ENCODE peak calls at places on chromosomes 4 and X, in six cellular contexts. X is mesenchymal stem cell, Z is IMR-90, G is neuronal stem cell, Q is H1, S is trophoblast cell. M is an unnamed sample.

GRCh38 chr4:86032476-86033022 is 327.3 kb downstream of the MAPK10 start:
- DNase-seq in Q (no peak), X (peak), Z (peak), S (peak), G (no peak), M (no peak)

GRCh38 chr4:154998284-154998683 is 210.2 kb upstream of the NPY2R start:
- DNase-seq in S (no peak), Q (no peak), Z (peak), X (no peak), G (no peak), M (no peak)

GRCh38 chr4:10656988-10657387 is 27.6 kb downstream of the CLNK start:
- DNase-seq in S (peak), X (peak), G (no peak), Q (no peak), Z (peak), M (no peak)

GRCh38 chr4:41709844-41710481 is 38.6 kb downstream of the PHOX2B start:
- DNase-seq in Q (no peak), Z (peak), S (peak), G (no peak), X (peak), M (no peak)

GRCh38 chr4:55980725-55981124 is 32.0 kb downstream of the CEP135 start:
- DNase-seq in Q (no peak), Z (no peak), G (no peak), S (no peak), X (no peak), M (no peak)

GRCh38 chr4:72340803-72341431 is 228.1 kb downstream of the ADAMTS3 start:
- DNase-seq in Z (peak), Q (no peak), G (no peak), S (no peak), X (no peak), M (no peak)

GRCh38 chr4:119035941-119036737 is 99.5 kb upstream of the MYOZ2 start:
- DNase-seq in S (peak), X (no peak), Z (peak), G (no peak), Q (no peak), M (no peak)

GRCh38 chr4:47557255-47557654 is 72.2 kb downstream of the ATP10D start:
- DNase-seq in Z (no peak), Q (no peak), G (no peak), S (no peak), X (no peak), M (no peak)

GRCh38 chrX:110032534-110033161 is 29.7 kb downstream of the TMEM164 start:
- DNase-seq in G (no peak), Z (no peak), S (no peak), X (no peak), Q (no peak), M (no peak)

DNA sequence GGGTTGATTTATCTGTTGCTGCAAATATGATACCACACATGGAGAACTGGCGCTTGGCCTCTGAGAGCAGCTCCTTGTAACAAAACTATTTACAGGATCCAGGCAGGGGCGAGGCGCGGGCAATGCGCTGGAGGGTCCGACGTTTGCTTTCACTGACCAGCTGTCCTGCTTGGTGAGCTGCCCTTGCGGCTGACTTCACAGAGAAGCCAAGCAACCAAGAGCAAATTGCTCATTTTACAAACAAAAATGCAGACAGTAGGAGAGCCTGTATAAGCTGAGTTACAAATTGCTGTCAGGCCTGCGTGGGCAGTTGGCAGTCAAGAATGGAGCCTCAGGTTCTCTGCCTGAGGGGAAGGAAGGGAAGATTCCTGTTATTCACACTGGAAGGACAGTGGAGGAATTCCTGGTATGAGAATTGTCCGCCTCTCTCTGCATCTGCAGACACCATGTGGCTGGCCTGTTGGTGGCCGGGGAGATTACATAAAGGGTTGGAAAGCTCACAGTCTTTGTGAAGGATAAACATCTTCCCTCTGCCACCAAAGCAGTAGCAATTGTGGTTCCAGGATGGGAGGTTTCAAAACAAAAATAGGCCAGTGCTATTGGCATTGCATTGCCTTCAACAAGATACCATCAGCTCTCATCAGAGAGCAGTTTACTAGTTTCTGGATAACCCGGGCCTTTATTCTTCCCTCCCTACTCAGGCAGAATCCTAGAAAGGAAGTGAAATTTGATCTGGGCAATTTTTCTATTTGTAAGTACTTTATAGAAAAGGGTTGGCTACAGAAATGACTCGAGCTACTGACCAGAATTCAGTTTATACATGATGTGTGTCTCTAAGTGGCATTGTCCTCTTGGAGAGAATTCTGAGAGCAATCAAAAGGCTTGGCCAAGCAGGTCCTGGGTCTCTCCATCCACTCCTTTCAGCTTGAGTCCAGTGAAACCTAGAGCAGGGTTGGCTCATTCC is 192.4 kb upstream of the LEF1 start:
- DNase-seq in S (peak), G (no peak), Q (no peak), Z (peak), X (peak), M (peak)
- H4K8ac ChIP-seq in S (no peak), G (no peak), Q (no peak), Z (no peak), X (peak), M (no peak)

GRCh38 chr4:160142579-160142978 is 1039.7 kb downstream of the RAPGEF2 start:
- DNase-seq in Z (no peak), G (no peak), Q (no peak), S (no peak), X (no peak), M (no peak)
- H2AK5ac ChIP-seq in Z (no peak), G (no peak), Q (no peak), S (no peak), X (no peak), M (no peak)

DNA sequence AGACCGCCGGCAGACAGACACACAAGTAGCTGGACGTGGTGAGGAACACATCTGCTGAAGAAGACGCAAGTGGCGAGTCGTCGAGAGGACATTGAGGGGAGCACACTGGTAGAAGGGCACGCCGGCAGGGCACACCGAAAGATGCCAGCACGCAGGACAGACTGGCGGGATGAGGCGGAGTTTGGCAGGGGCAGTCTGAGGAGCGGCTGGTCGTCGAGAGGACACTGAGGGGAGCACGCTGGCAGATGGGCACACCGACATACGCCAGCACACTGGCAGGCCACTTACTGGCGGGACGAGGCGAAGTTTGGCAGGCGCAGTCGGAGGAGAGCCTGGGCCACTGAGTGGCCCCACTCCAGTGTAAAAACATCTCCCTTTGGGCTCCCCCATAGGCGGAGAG is 42.1 kb downstream of the RASGEF1B start:
- DNase-seq in Z (no peak), G (no peak), S (no peak), Q (no peak), X (no peak), M (no peak)
- H4K91ac ChIP-seq in Z (no peak), G (no peak), S (no peak), Q (no peak), X (peak), M (no peak)

DNA sequence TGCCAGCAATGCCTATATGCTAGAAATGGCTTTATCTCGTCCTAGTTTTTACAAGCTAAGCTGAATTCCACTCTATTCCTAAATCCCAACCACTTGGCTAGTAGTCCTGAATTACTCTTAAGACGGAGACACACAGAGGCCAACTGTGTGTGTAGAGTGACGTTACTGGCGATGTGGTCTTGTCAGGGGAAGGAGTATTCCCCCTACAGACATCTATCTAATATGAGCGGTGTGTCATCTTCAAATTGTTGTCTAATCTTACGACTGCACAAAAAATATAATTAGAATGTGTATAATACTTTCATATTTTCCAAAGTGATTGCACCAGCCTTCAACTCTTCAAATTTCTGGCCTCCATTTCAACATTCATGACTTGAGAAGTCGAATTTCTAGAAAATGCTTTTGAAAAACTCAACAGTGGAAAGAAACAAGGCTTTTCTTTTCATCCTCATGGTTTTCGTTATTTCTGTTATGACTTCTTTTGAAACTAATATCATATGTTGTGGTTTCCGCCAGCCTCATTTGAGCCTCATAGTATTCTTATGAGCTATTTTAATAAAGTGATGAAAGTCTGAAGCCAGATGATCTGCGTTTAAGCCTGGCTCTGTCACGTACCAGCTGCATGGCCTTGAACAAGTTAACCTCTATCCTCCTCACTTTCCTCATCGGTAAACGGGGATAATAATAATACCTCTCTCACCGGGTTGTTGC is 132.3 kb downstream of the SOWAHB start:
- DNase-seq in G (no peak), X (no peak), Q (no peak), Z (peak), S (no peak), M (no peak)
- H4K8ac ChIP-seq in G (no peak), X (peak), Q (no peak), Z (peak), S (no peak), M (no peak)

GRCh38 chr4:139669859-139670258 is 4.2 kb downstream of the MGST2 start:
- DNase-seq in X (no peak), Z (no peak), S (no peak), Q (no peak), G (no peak), M (no peak)

GRCh38 chr4:139670765-139671164 is 5.1 kb downstream of the MGST2 start:
- DNase-seq in X (no peak), Q (no peak), G (no peak), S (no peak), Z (no peak), M (no peak)

GRCh38 chr4:139668036-139668435 is 2.4 kb downstream of the MGST2 start:
- DNase-seq in Q (no peak), S (no peak), Z (no peak), X (no peak), G (no peak), M (no peak)

GRCh38 chr4:139668658-139669201 is 3.1 kb downstream of the MGST2 start:
- DNase-seq in Z (no peak), S (no peak), G (no peak), Q (no peak), X (no peak), M (no peak)

GRCh38 chr4:139669335-139669734 is 3.7 kb downstream of the MGST2 start:
- DNase-seq in G (no peak), X (no peak), Z (no peak), S (no peak), Q (no peak), M (no peak)
- H2AK5ac ChIP-seq in G (no peak), X (no peak), Z (no peak), S (peak), Q (no peak), M (no peak)

DNA sequence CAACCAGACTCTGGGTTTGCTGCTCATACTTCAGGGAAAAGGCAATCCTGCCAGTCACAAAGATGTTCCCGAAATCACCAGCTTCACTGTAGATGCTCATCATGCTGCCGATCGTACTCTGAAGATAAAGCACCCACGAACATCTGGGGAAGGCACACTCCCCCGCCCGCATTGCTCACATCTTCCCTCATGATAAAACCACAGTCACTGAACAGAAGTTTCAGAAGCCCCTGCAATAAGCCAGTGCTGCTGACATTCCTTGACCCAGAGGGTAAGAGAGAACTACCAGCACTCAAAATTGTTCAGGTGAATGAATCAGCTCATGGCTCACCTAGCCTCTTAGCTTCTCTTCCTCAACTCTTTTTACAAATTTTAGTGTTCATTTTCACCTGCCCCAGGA is 43.1 kb downstream of the SRPX2 start:
- DNase-seq in S (no peak), X (no peak), Q (no peak), G (no peak), Z (no peak), M (no peak)
- H4K91ac ChIP-seq in S (no peak), X (no peak), Q (no peak), G (no peak), Z (no peak), M (no peak)

DNA sequence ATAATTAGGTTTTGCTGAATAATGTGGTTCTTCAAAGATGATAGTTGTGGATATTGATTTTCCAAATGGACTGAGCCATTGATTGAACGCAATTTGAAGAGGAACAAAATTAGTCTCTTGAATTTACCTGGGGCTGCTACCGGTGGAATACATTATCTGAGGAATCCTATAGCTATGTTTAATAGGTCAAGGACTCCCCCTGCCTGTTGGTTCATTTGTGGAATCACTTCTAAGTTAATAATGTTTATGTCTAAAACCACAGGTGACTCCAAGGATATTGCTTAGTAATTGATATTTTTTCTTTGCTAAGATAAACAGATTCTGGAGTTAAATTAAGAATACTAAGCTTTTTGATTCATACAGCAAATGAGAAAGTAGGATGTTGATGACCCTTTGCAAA is 576.0 kb upstream of the PABPC4L start:
- DNase-seq in Q (no peak), S (no peak), Z (no peak), X (no peak), G (no peak), M (no peak)
- H4K8ac ChIP-seq in Q (no peak), S (no peak), Z (no peak), X (no peak), G (no peak), M (no peak)